ENCODE peak calls at places on chromosomes 6 and 20, in four cellular contexts. One of them, this sample, is unnamed.

GRCh38 chr6:75458895-75459294 is 34.7 kb downstream of the FILIP1 start:
- DNase-seq in colonic mucosa: no peak
- DNase-seq in foreskin fibroblast: peak; percentile 83
- DNase-seq in fibroblast of mammary gland: peak; percentile 94
- DNase-seq in this sample: peak; percentile 92

GRCh38 chr6:135258970-135259369 is 77.9 kb downstream of the MYB start:
- DNase-seq in colonic mucosa: no peak
- DNase-seq in foreskin fibroblast: no peak
- DNase-seq in fibroblast of mammary gland: no peak
- DNase-seq in this sample: no peak

GRCh38 chr6:30744054-30744805 is at the start of gene IER3:
- DNase-seq in colonic mucosa: peak; percentile 93
- DNase-seq in foreskin fibroblast: peak; percentile 93
- DNase-seq in fibroblast of mammary gland: peak; percentile 90
- DNase-seq in this sample: peak; percentile 97

GRCh38 chr20:3312940-3313656 is 74.1 kb upstream of the SLC4A11 start:
- DNase-seq in colonic mucosa: no peak
- DNase-seq in foreskin fibroblast: peak; percentile 79
- DNase-seq in fibroblast of mammary gland: peak; percentile 44
- DNase-seq in this sample: peak; percentile 95

GRCh38 chr6:75204222-75204958 is 1.5 kb downstream of the COL12A1 start:
- DNase-seq in colonic mucosa: peak; percentile 66
- DNase-seq in foreskin fibroblast: peak; percentile 96
- DNase-seq in fibroblast of mammary gland: peak; percentile 96
- DNase-seq in this sample: peak; percentile 91

GRCh38 chr20:22346716-22347115 is 237.7 kb downstream of the FOXA2 start:
- DNase-seq in colonic mucosa: no peak
- DNase-seq in foreskin fibroblast: no peak
- DNase-seq in fibroblast of mammary gland: no peak
- DNase-seq in this sample: no peak

GRCh38 chr20:3739054-3739925 is 6.8 kb downstream of the HSPA12B start:
- DNase-seq in colonic mucosa: no peak
- DNase-seq in foreskin fibroblast: no peak
- DNase-seq in fibroblast of mammary gland: no peak
- DNase-seq in this sample: no peak

GRCh38 chr6:5302220-5302946 is 41.1 kb downstream of the FARS2 start:
- DNase-seq in colonic mucosa: no peak
- DNase-seq in foreskin fibroblast: no peak
- DNase-seq in fibroblast of mammary gland: no peak
- DNase-seq in this sample: no peak

GRCh38 chr20:6040958-6041807 is 12.7 kb downstream of the LRRN4 start:
- DNase-seq in colonic mucosa: no peak
- DNase-seq in foreskin fibroblast: no peak
- DNase-seq in fibroblast of mammary gland: no peak
- DNase-seq in this sample: no peak

GRCh38 chr6:157732007-157732406 is 91.0 kb upstream of the SNX9 start:
- DNase-seq in colonic mucosa: no peak
- DNase-seq in foreskin fibroblast: no peak
- DNase-seq in fibroblast of mammary gland: no peak
- DNase-seq in this sample: no peak

GRCh38 chr6:111854683-111855082 is 18.6 kb downstream of the FYN start:
- DNase-seq in colonic mucosa: no peak
- DNase-seq in foreskin fibroblast: no peak
- DNase-seq in fibroblast of mammary gland: peak; percentile 56
- DNase-seq in this sample: no peak

GRCh38 chr20:43189614-43190331 is at the start of gene PTPRT:
- DNase-seq in colonic mucosa: no peak
- DNase-seq in foreskin fibroblast: peak; percentile 2
- DNase-seq in fibroblast of mammary gland: no peak
- DNase-seq in this sample: no peak

GRCh38 chr20:58256307-58256706 is 27.9 kb upstream of the ANKRD60 start:
- DNase-seq in colonic mucosa: no peak
- DNase-seq in foreskin fibroblast: no peak
- DNase-seq in fibroblast of mammary gland: no peak
- DNase-seq in this sample: no peak

GRCh38 chr6:157227202-157228166 is 95.8 kb downstream of the TMEM242 start:
- DNase-seq in colonic mucosa: no peak
- DNase-seq in foreskin fibroblast: no peak
- DNase-seq in fibroblast of mammary gland: peak; percentile 41
- DNase-seq in this sample: no peak

GRCh38 chr6:154447929-154448328 is 62.6 kb downstream of the CNKSR3 start:
- DNase-seq in colonic mucosa: no peak
- DNase-seq in foreskin fibroblast: peak; percentile 28
- DNase-seq in fibroblast of mammary gland: peak; percentile 18
- DNase-seq in this sample: no peak

GRCh38 chr6:152112503-152113261 is 305.2 kb downstream of the ESR1 start:
- DNase-seq in colonic mucosa: peak; percentile 48
- DNase-seq in foreskin fibroblast: no peak
- DNase-seq in fibroblast of mammary gland: no peak
- DNase-seq in this sample: no peak

GRCh38 chr6:38755207-38755606 is 40.1 kb downstream of the DNAH8 start:
- DNase-seq in colonic mucosa: no peak
- DNase-seq in foreskin fibroblast: no peak
- DNase-seq in fibroblast of mammary gland: no peak
- DNase-seq in this sample: peak; percentile 14

GRCh38 chr6:140462495-140463311 is 1088.3 kb upstream of the CITED2 start:
- DNase-seq in colonic mucosa: peak; percentile 42
- DNase-seq in foreskin fibroblast: peak; percentile 74
- DNase-seq in fibroblast of mammary gland: peak; percentile 88
- DNase-seq in this sample: peak; percentile 75

GRCh38 chr20:40897177-40897700 is 131.4 kb upstream of the TOP1 start:
- DNase-seq in colonic mucosa: no peak
- DNase-seq in foreskin fibroblast: peak; percentile 90
- DNase-seq in fibroblast of mammary gland: peak; percentile 68
- DNase-seq in this sample: no peak

GRCh38 chr6:109834595-109835437 is 143.3 kb upstream of the GPR6 start:
- DNase-seq in colonic mucosa: no peak
- DNase-seq in foreskin fibroblast: peak; percentile 17
- DNase-seq in fibroblast of mammary gland: no peak
- DNase-seq in this sample: no peak

GRCh38 chr6:122751291-122751690 is 28.2 kb upstream of the FABP7 start:
- DNase-seq in colonic mucosa: no peak
- DNase-seq in foreskin fibroblast: no peak
- DNase-seq in fibroblast of mammary gland: no peak
- DNase-seq in this sample: no peak

GRCh38 chr20:50248104-50248631 is 57.5 kb downstream of the CEBPB start:
- DNase-seq in colonic mucosa: no peak
- DNase-seq in foreskin fibroblast: no peak
- DNase-seq in fibroblast of mammary gland: peak; percentile 40
- DNase-seq in this sample: peak; percentile 47

GRCh38 chr20:39877792-39878191 is 811.2 kb downstream of the MAFB start:
- DNase-seq in colonic mucosa: no peak
- DNase-seq in foreskin fibroblast: no peak
- DNase-seq in fibroblast of mammary gland: no peak
- DNase-seq in this sample: no peak

GRCh38 chr20:24098886-24099285 is 110.3 kb upstream of the GGTLC1 start:
- DNase-seq in colonic mucosa: no peak
- DNase-seq in foreskin fibroblast: peak; percentile 67
- DNase-seq in fibroblast of mammary gland: peak; percentile 19
- DNase-seq in this sample: no peak

GRCh38 chr6:81754906-81755305 is 2.4 kb upstream of the TENT5A start:
- DNase-seq in colonic mucosa: no peak
- DNase-seq in foreskin fibroblast: no peak
- DNase-seq in fibroblast of mammary gland: no peak
- DNase-seq in this sample: no peak

GRCh38 chr6:81751388-81752083 is 945 bp downstream of the TENT5A start:
- DNase-seq in colonic mucosa: peak; percentile 61
- DNase-seq in foreskin fibroblast: peak; percentile 74
- DNase-seq in fibroblast of mammary gland: no peak
- DNase-seq in this sample: peak; percentile 42

GRCh38 chr6:81753709-81754678 is 1.5 kb upstream of the TENT5A start:
- DNase-seq in colonic mucosa: peak; percentile 93
- DNase-seq in foreskin fibroblast: peak; percentile 89
- DNase-seq in fibroblast of mammary gland: peak; percentile 68
- DNase-seq in this sample: peak; percentile 50

GRCh38 chr6:81752084-81752968 is at the start of gene TENT5A:
- DNase-seq in colonic mucosa: peak; percentile 96
- DNase-seq in foreskin fibroblast: peak; percentile 97
- DNase-seq in fibroblast of mammary gland: peak; percentile 88
- DNase-seq in this sample: peak; percentile 90

GRCh38 chr6:81752969-81753708 is 658 bp upstream of the TENT5A start:
- DNase-seq in colonic mucosa: peak; percentile 91
- DNase-seq in foreskin fibroblast: peak; percentile 99
- DNase-seq in fibroblast of mammary gland: peak; percentile 87
- DNase-seq in this sample: peak; percentile 77
- TF ChIP-seq CTCF in colonic mucosa: no peak
- TF ChIP-seq CTCF in foreskin fibroblast: peak; percentile 17
- TF ChIP-seq CTCF in fibroblast of mammary gland: peak; percentile 33
- TF ChIP-seq CTCF in this sample: no peak

GRCh38 chr6:120410586-120410985 is 923.7 kb downstream of the TBC1D32 start:
- DNase-seq in colonic mucosa: no peak
- DNase-seq in foreskin fibroblast: no peak
- DNase-seq in fibroblast of mammary gland: no peak
- DNase-seq in this sample: no peak

GRCh38 chr6:120407696-120408095 is 926.6 kb downstream of the TBC1D32 start:
- DNase-seq in colonic mucosa: no peak
- DNase-seq in foreskin fibroblast: no peak
- DNase-seq in fibroblast of mammary gland: no peak
- DNase-seq in this sample: no peak

GRCh38 chr6:120411394-120411793 is 922.9 kb downstream of the TBC1D32 start:
- DNase-seq in colonic mucosa: no peak
- DNase-seq in foreskin fibroblast: no peak
- DNase-seq in fibroblast of mammary gland: no peak
- DNase-seq in this sample: no peak

GRCh38 chr6:120405947-120406346 is 928.3 kb downstream of the TBC1D32 start:
- DNase-seq in colonic mucosa: no peak
- DNase-seq in foreskin fibroblast: no peak
- DNase-seq in fibroblast of mammary gland: no peak
- DNase-seq in this sample: peak; percentile 24
- TF ChIP-seq CTCF in colonic mucosa: no peak
- TF ChIP-seq CTCF in foreskin fibroblast: no peak
- TF ChIP-seq CTCF in fibroblast of mammary gland: peak; percentile 21
- TF ChIP-seq CTCF in this sample: peak; percentile 24

GRCh38 chr20:9172908-9173307 is 104.0 kb downstream of the PLCB4 start:
- DNase-seq in colonic mucosa: no peak
- DNase-seq in foreskin fibroblast: peak; percentile 16
- DNase-seq in fibroblast of mammary gland: peak; percentile 44
- DNase-seq in this sample: peak; percentile 18
- TF ChIP-seq CTCF in colonic mucosa: no peak
- TF ChIP-seq CTCF in foreskin fibroblast: peak; percentile 15
- TF ChIP-seq CTCF in fibroblast of mammary gland: peak; percentile 36
- TF ChIP-seq CTCF in this sample: no peak

GRCh38 chr6:169775321-169775720 is 23.9 kb downstream of the ERMARD start:
- DNase-seq in colonic mucosa: peak; percentile 10
- DNase-seq in foreskin fibroblast: no peak
- DNase-seq in fibroblast of mammary gland: no peak
- DNase-seq in this sample: no peak

GRCh38 chr6:169774347-169774746 is 22.9 kb downstream of the ERMARD start:
- DNase-seq in colonic mucosa: no peak
- DNase-seq in foreskin fibroblast: no peak
- DNase-seq in fibroblast of mammary gland: no peak
- DNase-seq in this sample: no peak

GRCh38 chr6:169778646-169779045 is 27.2 kb downstream of the ERMARD start:
- DNase-seq in colonic mucosa: peak; percentile 7
- DNase-seq in foreskin fibroblast: no peak
- DNase-seq in fibroblast of mammary gland: no peak
- DNase-seq in this sample: peak; percentile 75

GRCh38 chr6:169777896-169778295 is 26.5 kb downstream of the ERMARD start:
- DNase-seq in colonic mucosa: peak; percentile 6
- DNase-seq in foreskin fibroblast: no peak
- DNase-seq in fibroblast of mammary gland: no peak
- DNase-seq in this sample: no peak

GRCh38 chr6:169776379-169776778 is 25.0 kb downstream of the ERMARD start:
- DNase-seq in colonic mucosa: peak; percentile 5
- DNase-seq in foreskin fibroblast: no peak
- DNase-seq in fibroblast of mammary gland: no peak
- DNase-seq in this sample: no peak
- TF ChIP-seq CTCF in colonic mucosa: no peak
- TF ChIP-seq CTCF in foreskin fibroblast: no peak
- TF ChIP-seq CTCF in fibroblast of mammary gland: no peak
- TF ChIP-seq CTCF in this sample: no peak

GRCh38 chr6:32431142-32431541 is 8.5 kb upstream of the HLA-DRA start:
- DNase-seq in colonic mucosa: no peak
- DNase-seq in foreskin fibroblast: no peak
- DNase-seq in fibroblast of mammary gland: no peak
- DNase-seq in this sample: no peak

GRCh38 chr6:32427934-32428474 is 11.7 kb upstream of the HLA-DRA start:
- DNase-seq in colonic mucosa: no peak
- DNase-seq in foreskin fibroblast: no peak
- DNase-seq in fibroblast of mammary gland: no peak
- DNase-seq in this sample: no peak

GRCh38 chr6:32427218-32427617 is 12.5 kb upstream of the HLA-DRA start:
- DNase-seq in colonic mucosa: no peak
- DNase-seq in foreskin fibroblast: no peak
- DNase-seq in fibroblast of mammary gland: no peak
- DNase-seq in this sample: no peak

GRCh38 chr6:32430179-32430578 is 9.5 kb upstream of the HLA-DRA start:
- DNase-seq in colonic mucosa: no peak
- DNase-seq in foreskin fibroblast: no peak
- DNase-seq in fibroblast of mammary gland: no peak
- DNase-seq in this sample: no peak

GRCh38 chr6:32432050-32432450 is 7.6 kb upstream of the HLA-DRA start:
- DNase-seq in colonic mucosa: no peak
- DNase-seq in foreskin fibroblast: peak; percentile 43
- DNase-seq in fibroblast of mammary gland: peak; percentile 53
- DNase-seq in this sample: peak; percentile 35
- TF ChIP-seq CTCF in colonic mucosa: peak; percentile 37
- TF ChIP-seq CTCF in foreskin fibroblast: no peak
- TF ChIP-seq CTCF in fibroblast of mammary gland: peak; percentile 37
- TF ChIP-seq CTCF in this sample: peak; percentile 35

DNA sequence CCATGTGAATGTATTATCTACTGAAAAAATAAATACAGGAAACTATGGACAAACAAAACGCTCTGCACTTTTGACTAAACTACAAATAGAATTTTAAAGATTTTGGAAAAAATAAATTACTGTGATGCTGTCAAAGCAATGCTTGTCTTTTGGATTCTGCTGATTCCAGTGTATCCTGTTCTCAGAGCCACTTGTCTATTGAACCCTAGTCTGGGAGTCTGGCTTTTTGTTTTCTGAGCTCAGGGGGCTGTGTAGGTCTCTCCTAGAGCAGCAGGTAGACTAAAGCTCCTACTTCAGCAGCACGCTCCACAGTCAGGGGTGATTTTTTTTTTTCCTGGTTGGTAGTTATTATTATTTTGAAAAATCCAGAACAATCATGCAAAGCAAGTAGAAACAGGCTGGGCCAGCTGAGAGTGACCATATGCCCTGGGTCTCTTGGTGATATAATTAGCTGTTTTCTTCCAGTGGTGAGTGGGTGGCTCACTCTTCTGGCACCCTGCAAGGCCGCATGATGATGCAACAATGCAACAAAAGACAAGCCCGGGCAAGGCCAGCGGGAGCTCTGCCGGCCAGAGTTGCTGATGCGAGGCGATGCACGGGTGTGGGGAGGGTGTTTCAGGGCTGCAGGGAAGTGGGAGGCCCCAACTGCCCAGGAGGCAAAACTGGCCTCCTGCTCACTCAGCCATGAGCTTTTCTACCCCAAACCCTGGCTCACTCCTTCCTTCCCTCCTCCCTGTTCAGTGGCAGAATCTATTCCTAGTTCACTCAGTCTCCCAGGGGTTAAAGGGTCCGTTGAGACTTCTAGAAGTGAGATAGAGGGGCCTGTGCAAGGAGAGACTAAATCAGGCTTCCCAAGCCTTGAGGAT is 11.6 kb upstream of the CDKN1A start:
- DNase-seq in colonic mucosa: peak; percentile 63
- DNase-seq in foreskin fibroblast: peak; percentile 98
- DNase-seq in fibroblast of mammary gland: peak; percentile 97
- DNase-seq in this sample: peak; percentile 98
- TF ChIP-seq CTCF in colonic mucosa: no peak
- TF ChIP-seq CTCF in foreskin fibroblast: no peak
- TF ChIP-seq CTCF in fibroblast of mammary gland: no peak
- TF ChIP-seq CTCF in this sample: no peak

This sample was measured in MCF 10A.